ENCODE peak calls at places on chromosomes 3 and 15, in nine cellular contexts. Y is esophagus squamous epithelium; E is left lobe of liver; A is T47D; X is foreskin fibroblast; G is foreskin keratinocyte; D is activated T-cell treated with anti-CD3 and anti-CD28 coated beads, Interleukin-2, amount 50 U/mL, for 24 hours; N is Ammon's horn; M is PC-3. C is an unnamed sample.
A peak's percentile ranks its signal among the peaks of the same experiment; 100 is the strongest.

GRCh38 chr3:170355738-170356595 is 1.5 kb upstream of the SKIL start:
- DNase-seq in Y (peak; percentile 5), E (no peak), A (no peak), X (no peak), G (no peak), D (no peak), N (peak; percentile 58), M (no peak), C (no peak)

GRCh38 chr15:56923174-56923579 is 4.7 kb downstream of the TCF12 start:
- DNase-seq in Y (no peak), E (no peak), A (no peak), X (no peak), G (no peak), D (no peak), N (no peak), M (peak; percentile 39), C (no peak)

GRCh38 chr15:29596266-29596665 is 226.0 kb downstream of the TJP1 start:
- DNase-seq in Y (no peak), E (no peak), A (no peak), X (no peak), G (peak; percentile 4), D (no peak), N (no peak), M (peak; percentile 52), C (no peak)

GRCh38 chr3:133851931-133852330 is 43.8 kb downstream of the RAB6B start:
- DNase-seq in Y (no peak), E (no peak), A (no peak), X (no peak), G (no peak), D (no peak), N (no peak), M (no peak), C (peak; percentile 16)

GRCh38 chr3:12560505-12561188 is 3.8 kb downstream of the MKRN2 start:
- DNase-seq in Y (no peak), E (no peak), A (no peak), X (no peak), G (no peak), D (no peak), N (no peak), M (no peak), C (no peak)

GRCh38 chr3:71210257-71211002 is 373.1 kb downstream of the FOXP1 start:
- DNase-seq in Y (no peak), E (peak; percentile 70), A (no peak), X (peak; percentile 60), G (no peak), D (no peak), N (no peak), M (no peak), C (no peak)

GRCh38 chr3:180322829-180323228 is 279.1 kb upstream of the TTC14 start:
- DNase-seq in Y (no peak), E (no peak), A (no peak), X (no peak), G (no peak), D (no peak), N (no peak), M (no peak), C (no peak)

GRCh38 chr3:152471814-152472605 is 203.3 kb downstream of the MBNL1 start:
- DNase-seq in Y (no peak), E (peak; percentile 63), A (peak; percentile 24), X (peak; percentile 42), G (no peak), D (peak; percentile 68), N (peak; percentile 82), M (peak; percentile 77), C (peak; percentile 49)

GRCh38 chr15:90872481-90873184 is 4.2 kb downstream of the FURIN start:
- DNase-seq in Y (no peak), E (no peak), A (no peak), X (peak; percentile 68), G (no peak), D (peak; percentile 77), N (no peak), M (peak; percentile 69), C (no peak)

GRCh38 chr3:66432041-66432766 is 68.6 kb downstream of the LRIG1 start:
- DNase-seq in Y (no peak), E (no peak), A (no peak), X (no peak), G (no peak), D (no peak), N (no peak), M (no peak), C (no peak)

GRCh38 chr3:151974067-151974466 is 100.6 kb downstream of the SUCNR1 start:
- DNase-seq in Y (no peak), E (no peak), A (no peak), X (peak; percentile 56), G (no peak), D (no peak), N (no peak), M (peak; percentile 63), C (no peak)

GRCh38 chr15:98650871-98651481 is 2.6 kb downstream of the IGF1R start:
- DNase-seq in Y (no peak), E (no peak), A (peak; percentile 35), X (no peak), G (no peak), D (peak; percentile 48), N (no peak), M (peak; percentile 14), C (no peak)

GRCh38 chr3:126397610-126398422 is 3.1 kb downstream of the CFAP100 start:
- DNase-seq in Y (no peak), E (no peak), A (no peak), X (no peak), G (no peak), D (no peak), N (no peak), M (no peak), C (no peak)

GRCh38 chr3:193589129-193589528 is 3.9 kb upstream of the OPA1 start:
- DNase-seq in Y (no peak), E (no peak), A (no peak), X (no peak), G (no peak), D (no peak), N (no peak), M (no peak), C (no peak)

GRCh38 chr3:147653309-147653923 is 244.3 kb downstream of the ZIC1 start:
- DNase-seq in Y (no peak), E (no peak), A (no peak), X (no peak), G (no peak), D (no peak), N (no peak), M (no peak), C (no peak)

GRCh38 chr3:169836058-169836941 is 23.6 kb upstream of the LRRC34 start:
- DNase-seq in Y (no peak), E (no peak), A (no peak), X (peak; percentile 77), G (no peak), D (no peak), N (no peak), M (no peak), C (no peak)

GRCh38 chr15:89917442-89918085 is 4.8 kb upstream of the ARPIN start:
- DNase-seq in Y (no peak), E (no peak), A (no peak), X (no peak), G (no peak), D (no peak), N (no peak), M (peak; percentile 80), C (no peak)

GRCh38 chr3:31532587-31533168 is at the start of gene STT3B:
- DNase-seq in Y (peak; percentile 41), E (no peak), A (peak; percentile 79), X (peak; percentile 82), G (peak; percentile 75), D (no peak), N (no peak), M (peak; percentile 80), C (peak; percentile 80)

GRCh38 chr3:45246236-45246635 is 20.1 kb upstream of the TMEM158 start:
- DNase-seq in Y (no peak), E (no peak), A (no peak), X (no peak), G (no peak), D (no peak), N (peak; percentile 57), M (no peak), C (no peak)

GRCh38 chr15:74302821-74303359 is 64.6 kb downstream of the CYP11A1 start:
- DNase-seq in Y (no peak), E (no peak), A (peak; percentile 68), X (no peak), G (no peak), D (peak; percentile 57), N (peak; percentile 32), M (peak; percentile 53), C (peak; percentile 51)

GRCh38 chr15:69729167-69729748 is 276.6 kb downstream of the RPLP1 start:
- DNase-seq in Y (no peak), E (no peak), A (peak; percentile 21), X (no peak), G (no peak), D (peak; percentile 83), N (no peak), M (peak; percentile 45), C (no peak)

GRCh38 chr3:151919030-151919328 is 45.5 kb downstream of the SUCNR1 start:
- DNase-seq in Y (no peak), E (no peak), A (no peak), X (no peak), G (peak; percentile 19), D (no peak), N (no peak), M (no peak), C (no peak)

GRCh38 chr3:9891072-9891622 is 737 bp downstream of the JAGN1 start:
- DNase-seq in Y (no peak), E (no peak), A (no peak), X (no peak), G (no peak), D (no peak), N (no peak), M (no peak), C (no peak)

GRCh38 chr15:51356147-51356546 is 14.7 kb downstream of the GLDN start:
- DNase-seq in Y (no peak), E (no peak), A (no peak), X (no peak), G (no peak), D (no peak), N (no peak), M (no peak), C (no peak)

GRCh38 chr3:121916189-121916588 is 22.0 kb downstream of the SLC15A2 start:
- DNase-seq in Y (no peak), E (no peak), A (no peak), X (no peak), G (no peak), D (no peak), N (peak; percentile 49), M (peak; percentile 34), C (no peak)

C was measured in Caco-2.